ENCODE peak calls at places on chromosomes 16 and 17, in six cellular contexts. One of them, this sample, is unnamed.

GRCh38 chr17:28042721-28043291 is 329 bp downstream of the NLK start:
- DNase-seq in OCI-LY7: no peak
- DNase-seq in Peyer's patch: no peak
- DNase-seq in aorta: no peak
- DNase-seq in upper lobe of right lung: no peak
- DNase-seq in neuronal stem cell: no peak
- DNase-seq in this sample: no peak

GRCh38 chr17:31877341-31877740 is 18.3 kb upstream of the COPRS start:
- DNase-seq in OCI-LY7: no peak
- DNase-seq in Peyer's patch: no peak
- DNase-seq in aorta: no peak
- DNase-seq in upper lobe of right lung: no peak
- DNase-seq in neuronal stem cell: no peak
- DNase-seq in this sample: no peak

GRCh38 chr17:81843713-81844326 is 9.0 kb upstream of the PPP1R27 start:
- DNase-seq in OCI-LY7: no peak
- DNase-seq in Peyer's patch: no peak
- DNase-seq in aorta: no peak
- DNase-seq in upper lobe of right lung: no peak
- DNase-seq in neuronal stem cell: no peak
- DNase-seq in this sample: no peak

GRCh38 chr17:8439681-8440080 is 4.0 kb downstream of the NDEL1 start:
- DNase-seq in OCI-LY7: no peak
- DNase-seq in Peyer's patch: no peak
- DNase-seq in aorta: no peak
- DNase-seq in upper lobe of right lung: no peak
- DNase-seq in neuronal stem cell: no peak
- DNase-seq in this sample: no peak

GRCh38 chr17:17467720-17468119 is 9.1 kb upstream of the MED9 start:
- DNase-seq in OCI-LY7: no peak
- DNase-seq in Peyer's patch: peak; percentile 76
- DNase-seq in aorta: no peak
- DNase-seq in upper lobe of right lung: no peak
- DNase-seq in neuronal stem cell: no peak
- DNase-seq in this sample: peak; percentile 89

GRCh38 chr16:20383106-20384029 is 21.2 kb downstream of the PDILT start:
- DNase-seq in OCI-LY7: peak; percentile 63
- DNase-seq in Peyer's patch: peak; percentile 68
- DNase-seq in aorta: no peak
- DNase-seq in upper lobe of right lung: no peak
- DNase-seq in neuronal stem cell: peak; percentile 72
- DNase-seq in this sample: peak; percentile 74

GRCh38 chr17:39618252-39618913 is 8.4 kb upstream of the PPP1R1B start:
- DNase-seq in OCI-LY7: peak; percentile 21
- DNase-seq in Peyer's patch: no peak
- DNase-seq in aorta: no peak
- DNase-seq in upper lobe of right lung: no peak
- DNase-seq in neuronal stem cell: no peak
- DNase-seq in this sample: peak; percentile 36

GRCh38 chr16:70398177-70398743 is 40.6 kb downstream of the ST3GAL2 start:
- DNase-seq in OCI-LY7: no peak
- DNase-seq in Peyer's patch: no peak
- DNase-seq in aorta: no peak
- DNase-seq in upper lobe of right lung: no peak
- DNase-seq in neuronal stem cell: no peak
- DNase-seq in this sample: no peak

GRCh38 chr17:17420035-17420434 is 56.8 kb upstream of the MED9 start:
- DNase-seq in OCI-LY7: no peak
- DNase-seq in Peyer's patch: no peak
- DNase-seq in aorta: no peak
- DNase-seq in upper lobe of right lung: peak; percentile 61
- DNase-seq in neuronal stem cell: no peak
- DNase-seq in this sample: no peak

GRCh38 chr16:12455287-12455798 is 348.3 kb downstream of the CPPED1 start:
- DNase-seq in OCI-LY7: peak; percentile 61
- DNase-seq in Peyer's patch: peak; percentile 74
- DNase-seq in aorta: peak; percentile 81
- DNase-seq in upper lobe of right lung: peak; percentile 81
- DNase-seq in neuronal stem cell: peak; percentile 51
- DNase-seq in this sample: peak; percentile 54

GRCh38 chr16:87198881-87199280 is 118.3 kb downstream of the C16orf95 start:
- DNase-seq in OCI-LY7: no peak
- DNase-seq in Peyer's patch: no peak
- DNase-seq in aorta: no peak
- DNase-seq in upper lobe of right lung: no peak
- DNase-seq in neuronal stem cell: no peak
- DNase-seq in this sample: no peak

GRCh38 chr16:1763521-1764511 is 7.5 kb downstream of the NME3 start:
- DNase-seq in OCI-LY7: peak; percentile 23
- DNase-seq in Peyer's patch: no peak
- DNase-seq in aorta: no peak
- DNase-seq in upper lobe of right lung: no peak
- DNase-seq in neuronal stem cell: peak; percentile 46
- DNase-seq in this sample: no peak

GRCh38 chr17:2237521-2237921 is 66.1 kb downstream of the SMG6 start:
- DNase-seq in OCI-LY7: no peak
- DNase-seq in Peyer's patch: no peak
- DNase-seq in aorta: no peak
- DNase-seq in upper lobe of right lung: no peak
- DNase-seq in neuronal stem cell: no peak
- DNase-seq in this sample: no peak

GRCh38 chr16:49725651-49726050 is 130.3 kb downstream of the ZNF423 start:
- DNase-seq in OCI-LY7: no peak
- DNase-seq in Peyer's patch: no peak
- DNase-seq in aorta: no peak
- DNase-seq in upper lobe of right lung: no peak
- DNase-seq in neuronal stem cell: no peak
- DNase-seq in this sample: no peak

GRCh38 chr17:2965621-2966275 is 97.7 kb downstream of the OR1D5 start:
- DNase-seq in OCI-LY7: no peak
- DNase-seq in Peyer's patch: no peak
- DNase-seq in aorta: no peak
- DNase-seq in upper lobe of right lung: peak; percentile 70
- DNase-seq in neuronal stem cell: no peak
- DNase-seq in this sample: no peak

GRCh38 chr17:77387891-77388290 is 247.1 kb downstream of the SEC14L1 start:
- DNase-seq in OCI-LY7: no peak
- DNase-seq in Peyer's patch: no peak
- DNase-seq in aorta: no peak
- DNase-seq in upper lobe of right lung: no peak
- DNase-seq in neuronal stem cell: no peak
- DNase-seq in this sample: no peak

GRCh38 chr17:77478281-77478680 is 337.5 kb downstream of the SEC14L1 start:
- DNase-seq in OCI-LY7: no peak
- DNase-seq in Peyer's patch: no peak
- DNase-seq in aorta: no peak
- DNase-seq in upper lobe of right lung: no peak
- DNase-seq in neuronal stem cell: no peak
- DNase-seq in this sample: no peak

GRCh38 chr16:80536246-80536645 is 4.5 kb upstream of the DYNLRB2 start:
- DNase-seq in OCI-LY7: no peak
- DNase-seq in Peyer's patch: no peak
- DNase-seq in aorta: no peak
- DNase-seq in upper lobe of right lung: no peak
- DNase-seq in neuronal stem cell: no peak
- DNase-seq in this sample: no peak

GRCh38 chr17:65557349-65558310 is 3.8 kb downstream of the AXIN2 start:
- DNase-seq in OCI-LY7: no peak
- DNase-seq in Peyer's patch: no peak
- DNase-seq in aorta: no peak
- DNase-seq in upper lobe of right lung: no peak
- DNase-seq in neuronal stem cell: no peak
- DNase-seq in this sample: peak; percentile 67

GRCh38 chr17:49000943-49001342 is 3.8 kb downstream of the IGF2BP1 start:
- DNase-seq in OCI-LY7: no peak
- DNase-seq in Peyer's patch: no peak
- DNase-seq in aorta: no peak
- DNase-seq in upper lobe of right lung: no peak
- DNase-seq in neuronal stem cell: no peak
- DNase-seq in this sample: no peak

GRCh38 chr16:25034916-25035315 is 19.7 kb upstream of the ARHGAP17 start:
- DNase-seq in OCI-LY7: no peak
- DNase-seq in Peyer's patch: no peak
- DNase-seq in aorta: no peak
- DNase-seq in upper lobe of right lung: no peak
- DNase-seq in neuronal stem cell: no peak
- DNase-seq in this sample: no peak

GRCh38 chr17:28008526-28008925 is 34.0 kb upstream of the NLK start:
- DNase-seq in OCI-LY7: peak; percentile 6
- DNase-seq in Peyer's patch: peak; percentile 52
- DNase-seq in aorta: no peak
- DNase-seq in upper lobe of right lung: no peak
- DNase-seq in neuronal stem cell: peak; percentile 79
- DNase-seq in this sample: peak; percentile 59

GRCh38 chr17:39110435-39111136 is 40.9 kb downstream of the PLXDC1 start:
- DNase-seq in OCI-LY7: no peak
- DNase-seq in Peyer's patch: no peak
- DNase-seq in aorta: no peak
- DNase-seq in upper lobe of right lung: no peak
- DNase-seq in neuronal stem cell: no peak
- DNase-seq in this sample: peak; percentile 79

GRCh38 chr17:77738666-77739531 is 219.6 kb upstream of the TNRC6C start:
- DNase-seq in OCI-LY7: no peak
- DNase-seq in Peyer's patch: peak; percentile 41
- DNase-seq in aorta: no peak
- DNase-seq in upper lobe of right lung: peak; percentile 28
- DNase-seq in neuronal stem cell: no peak
- DNase-seq in this sample: no peak

GRCh38 chr16:20355114-20355782 is 2.7 kb upstream of the UMOD start:
- DNase-seq in OCI-LY7: no peak
- DNase-seq in Peyer's patch: no peak
- DNase-seq in aorta: no peak
- DNase-seq in upper lobe of right lung: no peak
- DNase-seq in neuronal stem cell: no peak
- DNase-seq in this sample: no peak

DNA sequence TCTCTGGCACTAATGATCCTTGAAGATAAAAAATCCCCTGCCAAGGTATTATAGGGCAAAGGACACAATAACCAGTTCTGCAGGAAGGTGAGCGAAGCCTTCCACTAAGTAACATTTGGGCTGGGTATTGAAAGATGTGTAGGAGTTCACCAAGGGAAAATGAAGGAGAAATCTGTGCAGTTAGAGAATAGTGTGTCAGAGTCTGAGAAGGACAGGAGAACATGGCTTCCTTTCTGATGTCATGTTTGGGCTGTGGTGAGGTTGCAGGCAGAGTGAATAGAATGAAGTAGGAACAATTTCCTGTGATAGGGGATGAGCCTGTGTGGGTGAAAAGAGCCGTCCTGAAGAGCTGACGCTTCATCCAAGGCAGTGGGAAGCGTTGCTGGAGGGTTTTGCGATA is 24.1 kb upstream of the CIITA start:
- DNase-seq in OCI-LY7: no peak
- DNase-seq in Peyer's patch: no peak
- DNase-seq in aorta: no peak
- DNase-seq in upper lobe of right lung: no peak
- DNase-seq in neuronal stem cell: no peak
- DNase-seq in this sample: peak; percentile 66
- H3K27ac ChIP-seq in OCI-LY7: no peak overlapping the region
- H3K27ac ChIP-seq in Peyer's patch: no peak overlapping the region
- H3K27ac ChIP-seq in aorta: no peak overlapping the region
- H3K27ac ChIP-seq in upper lobe of right lung: no peak overlapping the region
- H3K27ac ChIP-seq in neuronal stem cell: no peak overlapping the region
- H3K27ac ChIP-seq in this sample: no peak overlapping the region

GRCh38 chr17:79788455-79788854 is 8.4 kb downstream of the CBX8 start:
- DNase-seq in OCI-LY7: no peak
- DNase-seq in Peyer's patch: no peak
- DNase-seq in aorta: peak; percentile 19
- DNase-seq in upper lobe of right lung: peak; percentile 31
- DNase-seq in neuronal stem cell: no peak
- DNase-seq in this sample: no peak

GRCh38 chr17:79788989-79789942 is 7.6 kb downstream of the CBX8 start:
- DNase-seq in OCI-LY7: no peak
- DNase-seq in Peyer's patch: no peak
- DNase-seq in aorta: peak; percentile 74
- DNase-seq in upper lobe of right lung: no peak
- DNase-seq in neuronal stem cell: no peak
- DNase-seq in this sample: no peak

GRCh38 chr17:79791354-79792123 is 5.3 kb downstream of the CBX8 start:
- DNase-seq in OCI-LY7: no peak
- DNase-seq in Peyer's patch: no peak
- DNase-seq in aorta: peak; percentile 78
- DNase-seq in upper lobe of right lung: peak; percentile 62
- DNase-seq in neuronal stem cell: no peak
- DNase-seq in this sample: no peak

GRCh38 chr17:79790805-79791353 is 6.0 kb downstream of the CBX8 start:
- DNase-seq in OCI-LY7: no peak
- DNase-seq in Peyer's patch: no peak
- DNase-seq in aorta: peak; percentile 75
- DNase-seq in upper lobe of right lung: no peak
- DNase-seq in neuronal stem cell: no peak
- DNase-seq in this sample: no peak

GRCh38 chr17:79789943-79790804 is 6.7 kb downstream of the CBX8 start:
- DNase-seq in OCI-LY7: peak; percentile 70
- DNase-seq in Peyer's patch: peak; percentile 69
- DNase-seq in aorta: peak; percentile 87
- DNase-seq in upper lobe of right lung: peak; percentile 79
- DNase-seq in neuronal stem cell: no peak
- DNase-seq in this sample: no peak
- H3K4me3 ChIP-seq in OCI-LY7: no peak overlapping the region
- H3K4me3 ChIP-seq in Peyer's patch: peak overlapping the region; percentile 29
- H3K4me3 ChIP-seq in aorta: no peak overlapping the region
- H3K4me3 ChIP-seq in upper lobe of right lung: no peak overlapping the region
- H3K4me3 ChIP-seq in neuronal stem cell: peak overlapping the region; percentile 70
- H3K4me3 ChIP-seq in this sample: no peak overlapping the region

GRCh38 chr17:79370594-79370993 is 240.3 kb downstream of the RBFOX3 start:
- DNase-seq in OCI-LY7: no peak
- DNase-seq in Peyer's patch: no peak
- DNase-seq in aorta: no peak
- DNase-seq in upper lobe of right lung: no peak
- DNase-seq in neuronal stem cell: no peak
- DNase-seq in this sample: no peak

GRCh38 chr17:79369532-79369931 is 241.3 kb downstream of the RBFOX3 start:
- DNase-seq in OCI-LY7: no peak
- DNase-seq in Peyer's patch: no peak
- DNase-seq in aorta: no peak
- DNase-seq in upper lobe of right lung: no peak
- DNase-seq in neuronal stem cell: no peak
- DNase-seq in this sample: no peak

GRCh38 chr17:79369001-79369400 is 241.8 kb downstream of the RBFOX3 start:
- DNase-seq in OCI-LY7: no peak
- DNase-seq in Peyer's patch: no peak
- DNase-seq in aorta: no peak
- DNase-seq in upper lobe of right lung: no peak
- DNase-seq in neuronal stem cell: no peak
- DNase-seq in this sample: no peak

GRCh38 chr17:79368521-79368920 is 242.3 kb downstream of the RBFOX3 start:
- DNase-seq in OCI-LY7: no peak
- DNase-seq in Peyer's patch: no peak
- DNase-seq in aorta: no peak
- DNase-seq in upper lobe of right lung: no peak
- DNase-seq in neuronal stem cell: no peak
- DNase-seq in this sample: no peak

GRCh38 chr17:79370126-79370525 is 240.7 kb downstream of the RBFOX3 start:
- DNase-seq in OCI-LY7: no peak
- DNase-seq in Peyer's patch: no peak
- DNase-seq in aorta: no peak
- DNase-seq in upper lobe of right lung: no peak
- DNase-seq in neuronal stem cell: no peak
- DNase-seq in this sample: no peak
- H3K27ac ChIP-seq in OCI-LY7: no peak overlapping the region
- H3K27ac ChIP-seq in Peyer's patch: no peak overlapping the region
- H3K27ac ChIP-seq in aorta: no peak overlapping the region
- H3K27ac ChIP-seq in upper lobe of right lung: no peak overlapping the region
- H3K27ac ChIP-seq in neuronal stem cell: no peak overlapping the region
- H3K27ac ChIP-seq in this sample: no peak overlapping the region

GRCh38 chr16:56330476-56330875 is 94.9 kb downstream of the AMFR start:
- DNase-seq in OCI-LY7: no peak
- DNase-seq in Peyer's patch: no peak
- DNase-seq in aorta: no peak
- DNase-seq in upper lobe of right lung: no peak
- DNase-seq in neuronal stem cell: no peak
- DNase-seq in this sample: no peak
- H3K4me3 ChIP-seq in OCI-LY7: no peak overlapping the region
- H3K4me3 ChIP-seq in Peyer's patch: no peak overlapping the region
- H3K4me3 ChIP-seq in aorta: no peak overlapping the region
- H3K4me3 ChIP-seq in upper lobe of right lung: no peak overlapping the region
- H3K4me3 ChIP-seq in neuronal stem cell: no peak overlapping the region
- H3K4me3 ChIP-seq in this sample: no peak overlapping the region